ENCODE peak calls at places on chromosomes 6 and 20, in eight cellular contexts. L is astrocyte of the cerebellum; X is IMR-90; U is NCI-H82; V is lower leg skin; Q is body of pancreas; W is left cardiac atrium; A is activated CD8-positive, alpha-beta memory T cell treated with anti-CD3 and anti-CD28 coated beads, Interleukin-2, amount 50 U/mL, for 4 hours. F is an unnamed sample.

GRCh38 chr6:118313762-118314161 is 234.3 kb upstream of the PLN start:
- DNase-seq in L (no peak), X (no peak), U (no peak), V (no peak), Q (no peak), W (no peak), A (no peak), F (no peak)

GRCh38 chr6:41538556-41539182 is 7.5 kb upstream of the FOXP4 start:
- DNase-seq in L (no peak), X (peak; percentile 13), U (no peak), V (no peak), Q (no peak), W (no peak), A (no peak), F (no peak)

GRCh38 chr6:5511924-5512323 is 250.6 kb downstream of the FARS2 start:
- DNase-seq in L (peak; percentile 91), X (peak; percentile 88), U (no peak), V (no peak), Q (no peak), W (no peak), A (no peak), F (peak; percentile 63)

GRCh38 chr6:71040043-71040442 is 83.2 kb upstream of the B3GAT2 start:
- DNase-seq in L (no peak), X (no peak), U (no peak), V (no peak), Q (no peak), W (no peak), A (no peak), F (no peak)

GRCh38 chr20:10115021-10115420 is 80.2 kb downstream of the ANKEF1 start:
- DNase-seq in L (peak; percentile 89), X (peak; percentile 79), U (no peak), V (no peak), Q (no peak), W (no peak), A (no peak), F (peak; percentile 35)

GRCh38 chr6:11779308-11780096 is 899 bp upstream of the ADTRP start:
- DNase-seq in L (no peak), X (no peak), U (peak; percentile 6), V (no peak), Q (no peak), W (no peak), A (no peak), F (no peak)

GRCh38 chr6:107713214-107713962 is 110.7 kb downstream of the SCML4 start:
- DNase-seq in L (no peak), X (no peak), U (peak; percentile 85), V (peak; percentile 65), Q (no peak), W (no peak), A (peak; percentile 38), F (peak; percentile 31)

GRCh38 chr6:100693249-100693927 is 187.7 kb downstream of the ASCC3 start:
- DNase-seq in L (no peak), X (no peak), U (no peak), V (no peak), Q (no peak), W (no peak), A (no peak), F (no peak)

GRCh38 chr6:113723182-113723581 is 134.0 kb upstream of the MARCKS start:
- DNase-seq in L (no peak), X (peak; percentile 50), U (no peak), V (no peak), Q (no peak), W (no peak), A (no peak), F (no peak)

GRCh38 chr6:5167501-5167900 is 82.4 kb downstream of the PPP1R3G start:
- DNase-seq in L (no peak), X (peak; percentile 81), U (no peak), V (no peak), Q (no peak), W (no peak), A (no peak), F (no peak)

GRCh38 chr20:33076662-33077398 is 2.6 kb upstream of the BPIFB4 start:
- DNase-seq in L (no peak), X (no peak), U (no peak), V (no peak), Q (no peak), W (no peak), A (no peak), F (no peak)

GRCh38 chr6:153043719-153044118 is 41.2 kb upstream of the MTRF1L start:
- DNase-seq in L (no peak), X (no peak), U (no peak), V (no peak), Q (peak; percentile 66), W (no peak), A (no peak), F (no peak)

GRCh38 chr20:40948352-40949267 is 80.0 kb upstream of the TOP1 start:
- DNase-seq in L (no peak), X (peak; percentile 35), U (no peak), V (no peak), Q (no peak), W (no peak), A (no peak), F (no peak)

GRCh38 chr20:46683939-46684750 is 5.1 kb downstream of the TP53RK start:
- DNase-seq in L (no peak), X (peak; percentile 80), U (peak; percentile 99), V (peak; percentile 87), Q (peak; percentile 62), W (peak; percentile 64), A (no peak), F (peak; percentile 86)

GRCh38 chr6:167056370-167056769 is 57.2 kb downstream of the CEP43 start:
- DNase-seq in L (peak; percentile 67), X (no peak), U (no peak), V (no peak), Q (no peak), W (no peak), A (no peak), F (no peak)

GRCh38 chr6:148932731-148933130 is 185.9 kb downstream of the UST start:
- DNase-seq in L (no peak), X (peak; percentile 44), U (no peak), V (no peak), Q (no peak), W (no peak), A (no peak), F (no peak)

GRCh38 chr6:168152306-168152963 is 73.4 kb upstream of the FRMD1 start:
- DNase-seq in L (no peak), X (no peak), U (no peak), V (peak; percentile 48), Q (no peak), W (no peak), A (no peak), F (no peak)

GRCh38 chr20:36461600-36462439 is 79.5 kb upstream of the MYL9 start:
- DNase-seq in L (no peak), X (peak; percentile 42), U (peak; percentile 74), V (peak; percentile 94), Q (peak; percentile 68), W (peak; percentile 81), A (peak; percentile 47), F (peak; percentile 62)

GRCh38 chr6:151179321-151179720 is 60.4 kb upstream of the AKAP12 start:
- DNase-seq in L (peak; percentile 90), X (peak; percentile 80), U (no peak), V (no peak), Q (no peak), W (no peak), A (no peak), F (peak; percentile 76)

GRCh38 chr6:158324136-158324535 is 11.9 kb downstream of the TULP4 start:
- DNase-seq in L (no peak), X (peak; percentile 27), U (no peak), V (no peak), Q (no peak), W (no peak), A (no peak), F (peak; percentile 41)

GRCh38 chr6:103784117-103784516 is 1075.6 kb downstream of the HACE1 start:
- DNase-seq in L (no peak), X (no peak), U (no peak), V (no peak), Q (no peak), W (no peak), A (no peak), F (no peak)

F was measured in AG20443.